ENCODE peak calls at places on chromosome 10, in four cellular contexts. One of them, this sample, is unnamed.

GRCh38 chr10:97759157-97759980 is 12.4 kb downstream of the SFRP5 start:
- DNase-seq in stimulated activated CD8-positive, alpha-beta memory T cell treated with anti-CD3 and anti-CD28 coated beads, Interleukin-7, amount 100 ng/mL, for 1 hour: no peak
- DNase-seq in astrocyte of the spinal cord: peak; percentile 62
- DNase-seq in WTC11: peak; percentile 90
- DNase-seq in this sample: peak; percentile 98

GRCh38 chr10:45374451-45375052 is 536 bp downstream of the ALOX5 start:
- DNase-seq in stimulated activated CD8-positive, alpha-beta memory T cell treated with anti-CD3 and anti-CD28 coated beads, Interleukin-7, amount 100 ng/mL, for 1 hour: no peak
- DNase-seq in astrocyte of the spinal cord: no peak
- DNase-seq in WTC11: no peak
- DNase-seq in this sample: peak; percentile 63

GRCh38 chr10:49089789-49090595 is 25.3 kb downstream of the VSTM4 start:
- DNase-seq in stimulated activated CD8-positive, alpha-beta memory T cell treated with anti-CD3 and anti-CD28 coated beads, Interleukin-7, amount 100 ng/mL, for 1 hour: no peak
- DNase-seq in astrocyte of the spinal cord: peak; percentile 65
- DNase-seq in WTC11: no peak
- DNase-seq in this sample: no peak

GRCh38 chr10:62610649-62611229 is 193.8 kb upstream of the ADO start:
- DNase-seq in stimulated activated CD8-positive, alpha-beta memory T cell treated with anti-CD3 and anti-CD28 coated beads, Interleukin-7, amount 100 ng/mL, for 1 hour: peak; percentile 43
- DNase-seq in astrocyte of the spinal cord: peak; percentile 45
- DNase-seq in WTC11: peak; percentile 79
- DNase-seq in this sample: peak; percentile 93

GRCh38 chr10:78385599-78385998 is 351.9 kb downstream of the RPS24 start:
- DNase-seq in stimulated activated CD8-positive, alpha-beta memory T cell treated with anti-CD3 and anti-CD28 coated beads, Interleukin-7, amount 100 ng/mL, for 1 hour: no peak
- DNase-seq in astrocyte of the spinal cord: no peak
- DNase-seq in WTC11: no peak
- DNase-seq in this sample: peak; percentile 65

GRCh38 chr10:31083765-31084184 is 52.1 kb upstream of the ZNF438 start:
- DNase-seq in stimulated activated CD8-positive, alpha-beta memory T cell treated with anti-CD3 and anti-CD28 coated beads, Interleukin-7, amount 100 ng/mL, for 1 hour: peak; percentile 6
- DNase-seq in astrocyte of the spinal cord: peak; percentile 36
- DNase-seq in WTC11: peak; percentile 58
- DNase-seq in this sample: peak; percentile 68

GRCh38 chr10:79057481-79058275 is 11.1 kb upstream of the ZMIZ1 start:
- DNase-seq in stimulated activated CD8-positive, alpha-beta memory T cell treated with anti-CD3 and anti-CD28 coated beads, Interleukin-7, amount 100 ng/mL, for 1 hour: no peak
- DNase-seq in astrocyte of the spinal cord: no peak
- DNase-seq in WTC11: no peak
- DNase-seq in this sample: peak; percentile 57

GRCh38 chr10:118207470-118208007 is 134.6 kb downstream of the FAM204A start:
- DNase-seq in stimulated activated CD8-positive, alpha-beta memory T cell treated with anti-CD3 and anti-CD28 coated beads, Interleukin-7, amount 100 ng/mL, for 1 hour: no peak
- DNase-seq in astrocyte of the spinal cord: no peak
- DNase-seq in WTC11: no peak
- DNase-seq in this sample: no peak

GRCh38 chr10:3620818-3621217 is 164.2 kb downstream of the KLF6 start:
- DNase-seq in stimulated activated CD8-positive, alpha-beta memory T cell treated with anti-CD3 and anti-CD28 coated beads, Interleukin-7, amount 100 ng/mL, for 1 hour: no peak
- DNase-seq in astrocyte of the spinal cord: no peak
- DNase-seq in WTC11: no peak
- DNase-seq in this sample: no peak

GRCh38 chr10:66931340-66931948 is 5.6 kb downstream of the LRRTM3 start:
- DNase-seq in stimulated activated CD8-positive, alpha-beta memory T cell treated with anti-CD3 and anti-CD28 coated beads, Interleukin-7, amount 100 ng/mL, for 1 hour: no peak
- DNase-seq in astrocyte of the spinal cord: peak; percentile 68
- DNase-seq in WTC11: no peak
- DNase-seq in this sample: peak; percentile 21

GRCh38 chr10:103882285-103883007 is 27.1 kb upstream of the SH3PXD2A start:
- DNase-seq in stimulated activated CD8-positive, alpha-beta memory T cell treated with anti-CD3 and anti-CD28 coated beads, Interleukin-7, amount 100 ng/mL, for 1 hour: no peak
- DNase-seq in astrocyte of the spinal cord: no peak
- DNase-seq in WTC11: no peak
- DNase-seq in this sample: no peak

GRCh38 chr10:119541459-119542356 is 811 bp downstream of the RGS10 start:
- DNase-seq in stimulated activated CD8-positive, alpha-beta memory T cell treated with anti-CD3 and anti-CD28 coated beads, Interleukin-7, amount 100 ng/mL, for 1 hour: peak; percentile 21
- DNase-seq in astrocyte of the spinal cord: peak; percentile 16
- DNase-seq in WTC11: peak; percentile 32
- DNase-seq in this sample: peak; percentile 32

GRCh38 chr10:77416327-77417135 is 221.1 kb downstream of the KCNMA1 start:
- DNase-seq in stimulated activated CD8-positive, alpha-beta memory T cell treated with anti-CD3 and anti-CD28 coated beads, Interleukin-7, amount 100 ng/mL, for 1 hour: no peak
- DNase-seq in astrocyte of the spinal cord: peak; percentile 90
- DNase-seq in WTC11: no peak
- DNase-seq in this sample: peak; percentile 95

GRCh38 chr10:125146791-125147604 is 13.4 kb downstream of the CTBP2 start:
- DNase-seq in stimulated activated CD8-positive, alpha-beta memory T cell treated with anti-CD3 and anti-CD28 coated beads, Interleukin-7, amount 100 ng/mL, for 1 hour: no peak
- DNase-seq in astrocyte of the spinal cord: peak; percentile 63
- DNase-seq in WTC11: no peak
- DNase-seq in this sample: peak; percentile 96

GRCh38 chr10:103783686-103784085 is 71.7 kb downstream of the SH3PXD2A start:
- DNase-seq in stimulated activated CD8-positive, alpha-beta memory T cell treated with anti-CD3 and anti-CD28 coated beads, Interleukin-7, amount 100 ng/mL, for 1 hour: no peak
- DNase-seq in astrocyte of the spinal cord: no peak
- DNase-seq in WTC11: no peak
- DNase-seq in this sample: peak; percentile 68

GRCh38 chr10:121084029-121084674 is 233.0 kb downstream of the WDR11 start:
- DNase-seq in stimulated activated CD8-positive, alpha-beta memory T cell treated with anti-CD3 and anti-CD28 coated beads, Interleukin-7, amount 100 ng/mL, for 1 hour: no peak
- DNase-seq in astrocyte of the spinal cord: no peak
- DNase-seq in WTC11: no peak
- DNase-seq in this sample: no peak

GRCh38 chr10:104577171-104577570 is 63.9 kb upstream of the SORCS3 start:
- DNase-seq in stimulated activated CD8-positive, alpha-beta memory T cell treated with anti-CD3 and anti-CD28 coated beads, Interleukin-7, amount 100 ng/mL, for 1 hour: no peak
- DNase-seq in astrocyte of the spinal cord: no peak
- DNase-seq in WTC11: no peak
- DNase-seq in this sample: no peak

GRCh38 chr10:124339951-124340760 is 78.6 kb downstream of the OAT start:
- DNase-seq in stimulated activated CD8-positive, alpha-beta memory T cell treated with anti-CD3 and anti-CD28 coated beads, Interleukin-7, amount 100 ng/mL, for 1 hour: no peak
- DNase-seq in astrocyte of the spinal cord: peak; percentile 88
- DNase-seq in WTC11: no peak
- DNase-seq in this sample: peak; percentile 97

GRCh38 chr10:96017227-96017687 is 26.1 kb upstream of the CCNJ start:
- DNase-seq in stimulated activated CD8-positive, alpha-beta memory T cell treated with anti-CD3 and anti-CD28 coated beads, Interleukin-7, amount 100 ng/mL, for 1 hour: no peak
- DNase-seq in astrocyte of the spinal cord: peak; percentile 58
- DNase-seq in WTC11: peak; percentile 29
- DNase-seq in this sample: no peak

GRCh38 chr10:84822926-84823325 is 494.5 kb downstream of the CCSER2 start:
- DNase-seq in stimulated activated CD8-positive, alpha-beta memory T cell treated with anti-CD3 and anti-CD28 coated beads, Interleukin-7, amount 100 ng/mL, for 1 hour: no peak
- DNase-seq in astrocyte of the spinal cord: no peak
- DNase-seq in WTC11: no peak
- DNase-seq in this sample: no peak

GRCh38 chr10:133456041-133456951 is 2.6 kb downstream of the SCART1 start:
- DNase-seq in stimulated activated CD8-positive, alpha-beta memory T cell treated with anti-CD3 and anti-CD28 coated beads, Interleukin-7, amount 100 ng/mL, for 1 hour: no peak
- DNase-seq in astrocyte of the spinal cord: no peak
- DNase-seq in WTC11: no peak
- DNase-seq in this sample: peak; percentile 72

GRCh38 chr10:71205468-71205867 is 6.9 kb upstream of the UNC5B start:
- DNase-seq in stimulated activated CD8-positive, alpha-beta memory T cell treated with anti-CD3 and anti-CD28 coated beads, Interleukin-7, amount 100 ng/mL, for 1 hour: no peak
- DNase-seq in astrocyte of the spinal cord: peak; percentile 15
- DNase-seq in WTC11: no peak
- DNase-seq in this sample: no peak

GRCh38 chr10:23968296-23968695 is 240.6 kb upstream of the KIAA1217 start:
- DNase-seq in stimulated activated CD8-positive, alpha-beta memory T cell treated with anti-CD3 and anti-CD28 coated beads, Interleukin-7, amount 100 ng/mL, for 1 hour: no peak
- DNase-seq in astrocyte of the spinal cord: peak; percentile 0
- DNase-seq in WTC11: no peak
- DNase-seq in this sample: no peak

GRCh38 chr10:124478517-124478916 is 16.9 kb downstream of the LHPP start:
- DNase-seq in stimulated activated CD8-positive, alpha-beta memory T cell treated with anti-CD3 and anti-CD28 coated beads, Interleukin-7, amount 100 ng/mL, for 1 hour: no peak
- DNase-seq in astrocyte of the spinal cord: no peak
- DNase-seq in WTC11: no peak
- DNase-seq in this sample: no peak

GRCh38 chr10:71492871-71493270 is 96.2 kb downstream of the CDH23 start:
- DNase-seq in stimulated activated CD8-positive, alpha-beta memory T cell treated with anti-CD3 and anti-CD28 coated beads, Interleukin-7, amount 100 ng/mL, for 1 hour: no peak
- DNase-seq in astrocyte of the spinal cord: no peak
- DNase-seq in WTC11: no peak
- DNase-seq in this sample: no peak